ENCODE peak calls at places on chromosomes 7 and 10, in ten cellular contexts. W is transverse colon, Z is astrocyte of the spinal cord, K is dorsolateral prefrontal cortex, P is activated T-cell treated with anti-CD3 and anti-CD28 coated beads for 48 hours, U is M059J, C is amygdala, E is ecto neural progenitor cell, Y is mammary epithelial cell, V is NCI-H1092 treated with DMSO at 0.1 percent for 48 hours. G is an unnamed sample.

GRCh38 chr10:66321746-66322145 is 604.1 kb upstream of the LRRTM3 start:
- DNase-seq in W (no peak), Z (peak), K (no peak), P (no peak), U (peak), C (no peak), E (no peak), Y (no peak), V (no peak), G (no peak)

GRCh38 chr7:90723233-90723632 is 127.1 kb downstream of the CDK14 start:
- DNase-seq in W (no peak), Z (no peak), K (no peak), P (no peak), U (no peak), C (no peak), E (no peak), Y (peak), V (no peak), G (no peak)

GRCh38 chr7:43198016-43198415 is 85.6 kb downstream of the HECW1 start:
- DNase-seq in W (no peak), Z (no peak), K (no peak), P (no peak), U (no peak), C (no peak), E (no peak), Y (no peak), V (no peak), G (no peak)

GRCh38 chr7:48139461-48139860 is 31.8 kb upstream of the ABCA13 start:
- DNase-seq in W (peak), Z (no peak), K (no peak), P (no peak), U (peak), C (no peak), E (no peak), Y (no peak), V (no peak), G (no peak)

GRCh38 chr10:60565492-60565891 is 175.8 kb upstream of the ANK3 start:
- DNase-seq in W (no peak), Z (no peak), K (no peak), P (no peak), U (no peak), C (no peak), E (no peak), Y (no peak), V (no peak), G (no peak)

GRCh38 chr7:80318081-80318480 is 183.4 kb downstream of the GNAI1 start:
- DNase-seq in W (no peak), Z (no peak), K (no peak), P (no peak), U (no peak), C (no peak), E (no peak), Y (no peak), V (no peak), G (no peak)

GRCh38 chr7:12709731-12710502 is 22.5 kb downstream of the ARL4A start:
- DNase-seq in W (no peak), Z (peak), K (no peak), P (no peak), U (peak), C (no peak), E (no peak), Y (no peak), V (no peak), G (no peak)

GRCh38 chr10:31799181-31799580 is 129.4 kb downstream of the ARHGAP12 start:
- DNase-seq in W (no peak), Z (no peak), K (no peak), P (no peak), U (no peak), C (no peak), E (no peak), Y (no peak), V (no peak), G (no peak)

GRCh38 chr7:72453436-72453835 is 41.3 kb upstream of the CALN1 start:
- DNase-seq in W (no peak), Z (no peak), K (no peak), P (no peak), U (no peak), C (no peak), E (no peak), Y (no peak), V (no peak), G (no peak)

GRCh38 chr7:88169717-88170320 is 50.0 kb downstream of the SRI start:
- DNase-seq in W (no peak), Z (peak), K (no peak), P (no peak), U (peak), C (no peak), E (no peak), Y (no peak), V (peak), G (peak)

GRCh38 chr7:35430547-35431153 is 176.8 kb upstream of the TBX20 start:
- DNase-seq in W (no peak), Z (no peak), K (no peak), P (no peak), U (no peak), C (no peak), E (no peak), Y (peak), V (peak), G (no peak)

GRCh38 chr7:771241-772004 is 44.3 kb upstream of the PRKAR1B start:
- DNase-seq in W (peak), Z (peak), K (no peak), P (no peak), U (no peak), C (no peak), E (no peak), Y (no peak), V (no peak), G (no peak)

GRCh38 chr10:52443419-52444388 is 129.6 kb downstream of the DKK1 start:
- DNase-seq in W (no peak), Z (peak), K (no peak), P (no peak), U (peak), C (no peak), E (no peak), Y (peak), V (no peak), G (no peak)

GRCh38 chr10:5343561-5343960 is 21.2 kb upstream of the UCN3 start:
- DNase-seq in W (no peak), Z (peak), K (no peak), P (no peak), U (peak), C (no peak), E (no peak), Y (no peak), V (no peak), G (no peak)

GRCh38 chr7:117667456-117667855 is 187.6 kb downstream of the CFTR start:
- DNase-seq in W (no peak), Z (peak), K (no peak), P (no peak), U (peak), C (no peak), E (no peak), Y (no peak), V (no peak), G (no peak)

GRCh38 chr10:73887038-73888015 is 13.0 kb upstream of the CAMK2G start:
- DNase-seq in W (peak), Z (peak), K (peak), P (no peak), U (peak), C (peak), E (no peak), Y (peak), V (peak), G (no peak)

GRCh38 chr7:151774951-151775350 is 102.0 kb downstream of the PRKAG2 start:
- DNase-seq in W (no peak), Z (no peak), K (no peak), P (no peak), U (no peak), C (no peak), E (no peak), Y (no peak), V (no peak), G (no peak)

GRCh38 chr10:85231534-85232270 is 903.3 kb downstream of the CCSER2 start:
- DNase-seq in W (no peak), Z (no peak), K (no peak), P (no peak), U (no peak), C (no peak), E (no peak), Y (no peak), V (no peak), G (no peak)

GRCh38 chr10:110802090-110802489 is 69.6 kb upstream of the PDCD4 start:
- DNase-seq in W (no peak), Z (peak), K (no peak), P (no peak), U (peak), C (no peak), E (no peak), Y (peak), V (peak), G (no peak)

GRCh38 chr10:72308320-72308987 is 34.7 kb downstream of the DDIT4 start:
- DNase-seq in W (peak), Z (peak), K (no peak), P (no peak), U (peak), C (no peak), E (no peak), Y (peak), V (no peak), G (peak)

GRCh38 chr7:157253850-157254249 is 83.0 kb upstream of the DNAJB6 start:
- DNase-seq in W (peak), Z (no peak), K (peak), P (no peak), U (no peak), C (peak), E (no peak), Y (no peak), V (peak), G (peak)

GRCh38 chr7:130491841-130492518 is at the start of gene MEST:
- DNase-seq in W (no peak), Z (peak), K (peak), P (no peak), U (peak), C (no peak), E (peak), Y (no peak), V (peak), G (no peak)

GRCh38 chr7:157033483-157034473 is 23.3 kb upstream of the MNX1 start:
- DNase-seq in W (no peak), Z (no peak), K (no peak), P (no peak), U (no peak), C (no peak), E (no peak), Y (no peak), V (no peak), G (no peak)

GRCh38 chr10:116080553-116080952 is 192.5 kb downstream of the GFRA1 start:
- DNase-seq in W (no peak), Z (peak), K (no peak), P (no peak), U (peak), C (no peak), E (no peak), Y (peak), V (no peak), G (no peak)

GRCh38 chr7:147207988-147208387 is 1091.4 kb downstream of the CNTNAP2 start:
- DNase-seq in W (no peak), Z (no peak), K (no peak), P (no peak), U (no peak), C (no peak), E (no peak), Y (no peak), V (no peak), G (no peak)

GRCh38 chr10:112778579-112778978 is 171.5 kb upstream of the TCF7L2 start:
- DNase-seq in W (no peak), Z (no peak), K (no peak), P (no peak), U (peak), C (no peak), E (no peak), Y (no peak), V (no peak), G (no peak)

GRCh38 chr7:121741896-121742295 is 131.1 kb upstream of the PTPRZ1 start:
- DNase-seq in W (no peak), Z (peak), K (no peak), P (no peak), U (no peak), C (no peak), E (no peak), Y (peak), V (no peak), G (no peak)

GRCh38 chr10:43680035-43680434 is 31.4 kb upstream of the ZNF32 start:
- DNase-seq in W (no peak), Z (peak), K (no peak), P (no peak), U (peak), C (no peak), E (no peak), Y (peak), V (no peak), G (no peak)

GRCh38 chr10:116120688-116121087 is 152.3 kb downstream of the GFRA1 start:
- DNase-seq in W (no peak), Z (no peak), K (no peak), P (peak), U (no peak), C (no peak), E (peak), Y (no peak), V (no peak), G (no peak)

GRCh38 chr10:75450654-75451419 is 19.4 kb downstream of the LRMDA start:
- DNase-seq in W (no peak), Z (no peak), K (no peak), P (no peak), U (no peak), C (no peak), E (no peak), Y (no peak), V (no peak), G (no peak)

GRCh38 chr7:95478139-95479037 is 7.4 kb upstream of the ASB4 start:
- DNase-seq in W (peak), Z (peak), K (peak), P (no peak), U (peak), C (no peak), E (no peak), Y (no peak), V (peak), G (peak)

GRCh38 chr10:49610015-49610734 is at the start of gene SLC18A3:
- DNase-seq in W (no peak), Z (no peak), K (peak), P (no peak), U (no peak), C (no peak), E (no peak), Y (no peak), V (peak), G (no peak)

GRCh38 chr7:96349572-96349971 is 27.7 kb upstream of the SLC25A13 start:
- DNase-seq in W (peak), Z (no peak), K (no peak), P (no peak), U (no peak), C (no peak), E (no peak), Y (peak), V (no peak), G (no peak)

GRCh38 chr10:101834341-101834740 is 9.3 kb downstream of the KCNIP2 start:
- DNase-seq in W (peak), Z (no peak), K (no peak), P (no peak), U (no peak), C (no peak), E (no peak), Y (no peak), V (no peak), G (no peak)

GRCh38 chr7:55335151-55335550 is 30.0 kb upstream of the LANCL2 start:
- DNase-seq in W (no peak), Z (no peak), K (no peak), P (no peak), U (no peak), C (no peak), E (no peak), Y (no peak), V (no peak), G (no peak)

GRCh38 chr10:69845574-69846251 is 44.0 kb downstream of the COL13A1 start:
- DNase-seq in W (peak), Z (peak), K (no peak), P (no peak), U (peak), C (no peak), E (no peak), Y (peak), V (no peak), G (no peak)

G was measured in SHP77.